ENCODE peak calls at places on chromosomes 2 and 18, in four cellular contexts. T is spleen, L is breast epithelium, P is GM23338. X is an unnamed sample.

GRCh38 chr2:177282101-177282573 is 17.6 kb upstream of the NFE2L2 start:
- DNase-seq in T (no peak), P (no peak), L (no peak), X (no peak)

GRCh38 chr2:224381913-224382647 is 19.8 kb downstream of the FAM124B start:
- DNase-seq in L (no peak), P (no peak), T (no peak), X (no peak)

GRCh38 chr2:171016125-171016524 is 87.1 kb downstream of the GORASP2 start:
- DNase-seq in L (no peak), T (no peak), P (no peak), X (no peak)

GRCh38 chr18:45008694-45009372 is 328.1 kb downstream of the SETBP1 start:
- DNase-seq in T (peak; percentile 74), L (peak; percentile 41), P (no peak), X (no peak)

GRCh38 chr2:195021704-195022513 is 635.1 kb upstream of the SLC39A10 start:
- DNase-seq in P (no peak), L (no peak), T (no peak), X (no peak)

GRCh38 chr18:68735498-68736343 is 20.8 kb upstream of the TMX3 start:
- DNase-seq in P (peak; percentile 68), T (no peak), L (no peak), X (no peak)

GRCh38 chr2:33412920-33413319 is 63.5 kb upstream of the RASGRP3 start:
- DNase-seq in P (peak; percentile 54), L (no peak), T (no peak), X (no peak)

GRCh38 chr18:12010187-12010802 is 29.0 kb downstream of the IMPA2 start:
- DNase-seq in P (peak; percentile 34), L (no peak), T (no peak), X (no peak)

GRCh38 chr2:104434363-104434792 is 419.5 kb upstream of the POU3F3 start:
- DNase-seq in T (no peak), L (no peak), P (peak; percentile 83), X (no peak)

GRCh38 chr2:215793747-215794595 is 219.4 kb downstream of the MREG start:
- DNase-seq in T (no peak), L (no peak), P (no peak), X (no peak)

GRCh38 chr2:156157670-156158069 is 174.9 kb downstream of the NR4A2 start:
- DNase-seq in L (no peak), P (peak; percentile 17), T (no peak), X (no peak)
- TF ChIP-seq POLR2AphosphoS5 in L (no peak), P (no peak), T (no peak), X (no peak)

GRCh38 chr18:9802175-9802747 is 83.5 kb upstream of the TXNDC2 start:
- DNase-seq in T (no peak), P (no peak), L (no peak), X (no peak)
- TF ChIP-seq POLR2AphosphoS5 in T (no peak), P (no peak), L (no peak), X (no peak)

GRCh38 chr2:223114170-223114569 is 62.2 kb downstream of the KCNE4 start:
- DNase-seq in L (no peak), P (no peak), T (no peak), X (no peak)
- TF ChIP-seq POLR2AphosphoS5 in L (no peak), P (no peak), T (no peak), X (no peak)

DNA sequence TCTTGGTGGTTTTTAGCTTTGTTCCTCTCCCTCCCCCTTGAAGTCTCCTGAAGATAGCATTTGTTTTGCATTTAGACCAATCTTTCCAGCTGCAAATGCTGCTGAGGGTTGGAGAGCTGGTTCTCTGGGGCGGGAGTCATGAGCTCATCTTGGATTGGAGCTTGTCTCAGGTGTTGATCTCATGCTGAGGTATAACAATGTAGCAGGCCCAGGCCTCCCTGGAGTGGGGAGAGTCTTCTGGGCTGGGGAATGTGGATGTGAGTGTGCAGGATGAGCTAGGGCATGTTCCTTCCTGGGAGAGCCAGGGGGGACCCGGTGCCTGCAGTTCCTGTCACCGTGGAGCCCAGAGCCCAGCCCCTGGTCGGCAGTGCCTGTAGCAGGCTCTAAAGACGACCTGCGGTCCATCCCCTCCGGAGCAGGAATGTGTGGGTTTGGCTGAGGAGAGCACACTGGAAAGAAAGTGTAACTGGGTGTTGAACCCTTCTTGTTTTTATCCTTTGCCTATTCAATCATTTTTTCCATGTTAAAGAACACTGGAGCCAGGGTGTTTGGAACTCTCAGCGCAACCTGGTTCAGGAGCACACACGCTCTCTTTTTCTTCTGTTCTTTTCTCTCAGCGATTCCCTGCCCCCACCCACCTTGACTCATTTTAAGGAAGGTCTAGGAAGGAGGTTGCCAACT is 2.7 kb downstream of the ZNF532 start:
- DNase-seq in T (no peak), P (peak; percentile 86), L (peak; percentile 78), X (no peak)
- TF ChIP-seq POLR2AphosphoS5 in T (no peak), P (peak; percentile 57), L (no peak), X (no peak)

GRCh38 chr2:217673555-217674088 is 329.2 kb downstream of the TNS1 start:
- DNase-seq in P (no peak), L (no peak), T (no peak), X (no peak)
- TF ChIP-seq POLR2AphosphoS5 in P (no peak), L (no peak), T (no peak), X (no peak)

GRCh38 chr2:46001741-46002506 is 295.3 kb upstream of the EPAS1 start:
- DNase-seq in P (no peak), T (no peak), L (no peak), X (no peak)
- TF ChIP-seq POLR2AphosphoS5 in P (no peak), T (no peak), L (no peak), X (no peak)

GRCh38 chr2:130726614-130727180 is 2.2 kb upstream of the GPR148 start:
- DNase-seq in P (peak; percentile 48), L (no peak), T (peak; percentile 73), X (no peak)

GRCh38 chr2:130729311-130730299 is 735 bp downstream of the GPR148 start:
- DNase-seq in T (peak; percentile 75), L (no peak), P (no peak), X (no peak)

GRCh38 chr2:130728549-130729310 is at the start of gene GPR148:
- DNase-seq in T (peak; percentile 68), P (no peak), L (no peak), X (no peak)

GRCh38 chr2:130728007-130728454 is 839 bp upstream of the GPR148 start:
- DNase-seq in P (peak; percentile 29), T (peak; percentile 80), L (no peak), X (no peak)

DNA sequence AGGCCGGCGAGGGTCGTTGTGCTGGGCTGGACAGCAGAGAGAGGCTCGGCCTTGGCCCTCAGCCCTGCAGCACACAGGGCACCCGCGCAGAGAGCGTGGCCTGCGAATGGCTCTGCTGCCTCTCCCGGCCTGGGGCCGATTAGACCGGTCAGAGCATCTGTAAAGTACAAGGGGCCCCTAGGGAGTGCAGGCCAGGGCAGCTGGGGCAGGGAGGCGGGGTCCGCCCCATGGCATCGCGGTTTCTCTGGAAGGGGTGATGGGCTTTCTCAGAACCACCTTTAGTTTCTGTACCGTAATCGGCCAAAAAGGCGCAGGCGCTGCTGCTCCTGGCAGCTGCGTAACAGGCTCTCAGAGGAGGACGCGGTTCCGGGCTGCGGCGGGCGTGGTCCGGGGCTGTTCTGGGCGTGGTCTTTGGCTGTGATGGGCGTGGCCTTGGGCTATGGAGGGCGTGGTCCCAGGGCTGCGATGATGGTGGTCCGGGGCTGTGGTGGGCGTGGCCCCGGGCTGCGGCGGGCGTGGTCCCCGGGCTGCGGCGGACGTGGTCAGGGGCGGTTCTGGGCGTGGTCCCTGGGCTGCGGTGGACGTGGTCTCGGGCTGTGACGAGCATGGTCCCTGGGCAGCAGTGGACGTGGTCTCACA is 1.5 kb upstream of the GPR148 start:
- DNase-seq in T (peak; percentile 92), P (peak; percentile 92), L (peak; percentile 67), X (peak; percentile 37)
- TF ChIP-seq POLR2AphosphoS5 in T (peak; percentile 77), P (peak; percentile 86), L (no peak), X (no peak)

GRCh38 chr18:62182220-62182619 is 4.6 kb downstream of the PIGN start:
- DNase-seq in P (no peak), L (no peak), T (no peak), X (no peak)

GRCh38 chr18:62175521-62175920 is 11.3 kb downstream of the PIGN start:
- DNase-seq in T (no peak), P (no peak), L (no peak), X (no peak)

GRCh38 chr18:62179213-62179612 is 7.6 kb downstream of the PIGN start:
- DNase-seq in L (no peak), P (no peak), T (no peak), X (no peak)

DNA sequence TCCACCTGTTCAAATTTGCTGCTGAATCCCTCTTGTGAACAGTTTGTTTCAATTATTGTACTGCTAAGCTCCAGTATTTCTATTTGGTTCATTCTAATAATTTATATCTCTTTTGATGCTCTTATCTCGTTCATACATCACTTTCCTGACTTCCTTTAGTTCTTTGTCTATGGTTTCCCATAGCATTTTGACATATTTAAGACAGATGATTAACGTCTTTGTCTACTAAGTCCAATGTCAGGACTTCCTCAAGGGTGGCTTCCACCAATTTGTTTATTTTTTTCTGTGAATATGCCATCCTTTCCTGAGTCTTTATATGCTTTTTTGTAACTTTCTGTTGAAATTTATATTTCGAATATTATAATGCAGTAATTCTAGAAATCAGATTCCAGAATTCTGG is 9.6 kb downstream of the PIGN start:
- DNase-seq in L (no peak), P (no peak), T (no peak), X (no peak)
- TF ChIP-seq POLR2AphosphoS5 in L (no peak), P (no peak), T (no peak), X (no peak)